ENCODE peak calls at places on chromosomes 6 and 20, in five cellular contexts. U is MCF 10A; E is NK-92 treated with Interleukin-12 subunit alpha and Interleukin-12 subunit beta, amount 100 ng/mL, for 24 hours; B is small intestine; O is cardiac muscle cell. W is an unnamed sample.

GRCh38 chr6:118263929-118264486 is 284.1 kb upstream of the PLN start:
- DNase-seq in U (peak), E (no peak), B (no peak), O (peak), W (no peak)

GRCh38 chr20:63071541-63072181 is 64.9 kb upstream of the BHLHE23 start:
- DNase-seq in U (peak), E (no peak), B (no peak), O (peak), W (no peak)

GRCh38 chr6:21305827-21306469 is 287.6 kb upstream of the SOX4 start:
- DNase-seq in U (peak), E (no peak), B (no peak), O (no peak), W (no peak)

GRCh38 chr20:62616728-62617621 is 25.3 kb upstream of the SLCO4A1 start:
- DNase-seq in U (peak), E (peak), B (peak), O (peak), W (peak)

GRCh38 chr6:135180458-135181332 is at the start of gene MYB:
- DNase-seq in U (peak), E (peak), B (peak), O (peak), W (peak)

GRCh38 chr6:19731286-19731685 is 105.9 kb upstream of the ID4 start:
- DNase-seq in U (peak), E (no peak), B (no peak), O (no peak), W (no peak)

GRCh38 chr6:43738267-43738676 is 31.7 kb upstream of the VEGFA start:
- DNase-seq in U (no peak), E (no peak), B (no peak), O (no peak), W (peak)

GRCh38 chr6:160379464-160379863 is 31.3 kb downstream of the SLC22A3 start:
- DNase-seq in U (peak), E (no peak), B (no peak), O (no peak), W (no peak)

GRCh38 chr6:7954477-7955200 is 44.1 kb upstream of the TXNDC5 start:
- DNase-seq in U (no peak), E (no peak), B (no peak), O (no peak), W (no peak)

GRCh38 chr6:15207923-15208322 is 37.9 kb upstream of the JARID2 start:
- DNase-seq in U (no peak), E (no peak), B (no peak), O (no peak), W (no peak)

GRCh38 chr20:10524034-10524476 is 89.0 kb downstream of the SLX4IP start:
- DNase-seq in U (no peak), E (no peak), B (no peak), O (peak), W (no peak)

GRCh38 chr6:26268659-26269402 is 96.2 kb upstream of the BTN3A2 start:
- DNase-seq in U (peak), E (peak), B (peak), O (no peak), W (no peak)

GRCh38 chr20:699342-699741 is 23.7 kb upstream of the SCRT2 start:
- DNase-seq in U (no peak), E (no peak), B (no peak), O (no peak), W (no peak)

GRCh38 chr20:61754976-61755778 is 310.5 kb downstream of the TAF4 start:
- DNase-seq in U (no peak), E (no peak), B (no peak), O (no peak), W (no peak)

GRCh38 chr6:152642578-152643375 is 5.6 kb upstream of the SYNE1 start:
- DNase-seq in U (peak), E (peak), B (peak), O (peak), W (peak)

GRCh38 chr6:144417686-144418085 is 132.6 kb downstream of the UTRN start:
- DNase-seq in U (peak), E (no peak), B (no peak), O (no peak), W (no peak)

GRCh38 chr6:170542031-170542719 is 10.9 kb downstream of the PSMB1 start:
- DNase-seq in U (no peak), E (no peak), B (no peak), O (no peak), W (no peak)

GRCh38 chr20:57399587-57400261 is 8.5 kb downstream of the RBM38 start:
- DNase-seq in U (no peak), E (no peak), B (no peak), O (no peak), W (no peak)

GRCh38 chr6:13268914-13269532 is 59.3 kb downstream of the TBC1D7 start:
- DNase-seq in U (peak), E (no peak), B (no peak), O (peak), W (no peak)

GRCh38 chr20:34364013-34364382 is 925 bp downstream of the ITCH start:
- DNase-seq in U (peak), E (no peak), B (no peak), O (peak), W (no peak)

GRCh38 chr6:116512709-116513108 is 1.3 kb downstream of the CALHM5 start:
- DNase-seq in U (no peak), E (no peak), B (no peak), O (no peak), W (no peak)

GRCh38 chr6:165574770-165575549 is 88.1 kb downstream of the PDE10A start:
- DNase-seq in U (peak), E (no peak), B (peak), O (no peak), W (no peak)

GRCh38 chr6:139395891-139396299 is 21.4 kb upstream of the CITED2 start:
- DNase-seq in U (no peak), E (no peak), B (no peak), O (peak), W (no peak)

W was measured in upper lobe of right lung.